ENCODE peak calls at places on chromosome 12, in ten cellular contexts. A, J, T, B, F, S, G, I, C and M are unnamed samples.

GRCh38 chr12:102314821-102315220 is 117.2 kb upstream of the PMCH start:
- DNase-seq in A (no peak), J (no peak), T (no peak), B (no peak), F (no peak), S (no peak), G (no peak), I (no peak), C (peak; percentile 50), M (no peak)

GRCh38 chr12:113955109-113955970 is 10.8 kb downstream of the RBM19 start:
- DNase-seq in A (peak; percentile 21), J (no peak), T (no peak), B (no peak), F (peak; percentile 12), S (no peak), G (peak; percentile 33), I (no peak), C (peak; percentile 7), M (no peak)

GRCh38 chr12:51383281-51383905 is 7.8 kb downstream of the GALNT6 start:
- DNase-seq in A (no peak), J (no peak), T (no peak), B (no peak), F (no peak), S (no peak), G (no peak), I (no peak), C (no peak), M (no peak)

GRCh38 chr12:19461986-19462385 is 22.7 kb downstream of the AEBP2 start:
- DNase-seq in A (peak; percentile 13), J (no peak), T (no peak), B (no peak), F (no peak), S (no peak), G (no peak), I (no peak), C (no peak), M (no peak)

GRCh38 chr12:120368789-120369475 is at the start of gene MSI1:
- DNase-seq in A (peak; percentile 42), J (no peak), T (no peak), B (no peak), F (no peak), S (no peak), G (peak; percentile 45), I (no peak), C (no peak), M (no peak)

GRCh38 chr12:120292661-120293531 is at the start of gene RNU4-1:
- DNase-seq in A (peak; percentile 93), J (peak; percentile 76), T (peak; percentile 87), B (peak; percentile 24), F (peak; percentile 78), S (peak; percentile 65), G (peak; percentile 87), I (peak; percentile 94), C (peak; percentile 97), M (peak; percentile 90)

GRCh38 chr12:52004042-52004648 is 2.6 kb upstream of the TAMALIN start:
- DNase-seq in A (peak; percentile 79), J (peak; percentile 54), T (no peak), B (no peak), F (peak; percentile 61), S (no peak), G (peak; percentile 68), I (peak; percentile 70), C (peak; percentile 55), M (no peak)

GRCh38 chr12:93344876-93345275 is 32.8 kb upstream of the NUDT4 start:
- DNase-seq in A (peak; percentile 14), J (no peak), T (no peak), B (no peak), F (no peak), S (no peak), G (no peak), I (no peak), C (no peak), M (no peak)

DNA sequence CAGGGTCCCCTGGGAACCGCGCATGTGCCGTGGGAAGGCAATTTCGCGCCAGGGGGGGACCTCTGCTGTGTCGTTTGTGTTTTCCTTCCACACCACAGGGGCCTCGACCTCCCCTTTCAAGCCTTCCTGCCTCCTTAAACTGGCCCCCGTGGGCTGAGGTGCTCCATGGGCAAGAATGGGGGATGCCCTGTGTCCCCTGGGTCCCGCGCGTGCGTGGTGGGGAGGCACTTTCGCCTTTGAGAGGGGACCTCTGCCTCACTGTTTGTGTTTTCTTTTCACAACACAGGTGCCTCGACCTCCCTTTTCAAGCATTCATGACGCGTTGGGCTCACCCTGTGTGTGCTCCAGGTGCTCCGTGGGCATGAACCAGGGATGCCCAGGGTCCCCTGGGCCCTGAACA is 348.8 kb downstream of the ALG10 start:
- DNase-seq in A (no peak), J (no peak), T (no peak), B (no peak), F (no peak), S (no peak), G (no peak), I (no peak), C (no peak), M (no peak)
- H3K9me3 ChIP-seq in A (no peaks in the 10 kb centered on the region), J (no peaks in the 10 kb centered on the region), T (no peaks in the 10 kb centered on the region), B (peaks cover 22% of the 10 kb centered on the region), F (no peaks in the 10 kb centered on the region), S (peaks cover 37% of the 10 kb centered on the region), G (no peaks in the 10 kb centered on the region), I (no peaks in the 10 kb centered on the region), C (peaks cover 28% of the 10 kb centered on the region), M (no peaks in the 10 kb centered on the region)

DNA sequence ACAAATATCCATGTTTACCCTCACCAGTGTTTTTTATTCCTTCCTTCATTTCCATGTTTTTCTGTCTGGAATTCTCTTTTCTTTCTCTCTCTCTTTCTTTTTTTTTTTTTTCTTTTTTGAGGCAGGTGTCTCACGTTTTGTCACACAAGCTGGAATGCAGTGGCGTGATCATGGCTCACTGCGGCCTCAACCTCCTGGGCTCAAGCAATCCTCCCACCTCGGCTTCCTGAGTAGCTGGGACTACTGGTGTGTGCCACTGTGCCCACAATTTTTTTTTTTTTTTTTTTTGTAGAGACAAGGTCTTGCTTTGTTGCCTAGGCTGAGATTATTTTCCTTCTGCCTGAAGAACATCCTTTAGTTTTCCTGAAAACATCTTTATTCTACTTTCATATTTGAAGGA is 15.0 kb upstream of the AMIGO2 start:
- DNase-seq in A (no peak), J (no peak), T (no peak), B (no peak), F (no peak), S (no peak), G (no peak), I (no peak), C (no peak), M (no peak)
- H3K27ac ChIP-seq in A (no peak overlapping the region), J (no peak overlapping the region), T (no peak overlapping the region), B (no peak overlapping the region), F (no peak overlapping the region), S (no peak overlapping the region), G (no peak overlapping the region), I (no peak overlapping the region), C (peak overlapping the region; percentile 47), M (no peak overlapping the region)

GRCh38 chr12:34341362-34341733 is 319.1 kb downstream of the ALG10 start:
- DNase-seq in A (no peak), J (no peak), T (no peak), B (no peak), F (no peak), S (no peak), G (no peak), I (no peak), C (no peak), M (no peak)

GRCh38 chr12:34340534-34341361 is 318.5 kb downstream of the ALG10 start:
- DNase-seq in A (no peak), J (no peak), T (no peak), B (no peak), F (no peak), S (no peak), G (no peak), I (no peak), C (no peak), M (no peak)

GRCh38 chr12:34336619-34337465 is 314.5 kb downstream of the ALG10 start:
- DNase-seq in A (no peak), J (no peak), T (no peak), B (no peak), F (no peak), S (no peak), G (no peak), I (no peak), C (no peak), M (no peak)

GRCh38 chr12:34339922-34340321 is 317.6 kb downstream of the ALG10 start:
- DNase-seq in A (no peak), J (no peak), T (no peak), B (no peak), F (no peak), S (no peak), G (no peak), I (no peak), C (no peak), M (no peak)

GRCh38 chr12:34338751-34339150 is 316.5 kb downstream of the ALG10 start:
- DNase-seq in A (no peak), J (no peak), T (no peak), B (no peak), F (no peak), S (no peak), G (no peak), I (no peak), C (no peak), M (no peak)
- H3K9me3 ChIP-seq in A (no peaks in the 10 kb centered on the region), J (no peaks in the 10 kb centered on the region), T (no peaks in the 10 kb centered on the region), B (no peaks in the 10 kb centered on the region), F (no peaks in the 10 kb centered on the region), S (peaks cover 8% of the 10 kb centered on the region), G (no peaks in the 10 kb centered on the region), I (no peaks in the 10 kb centered on the region), C (peaks cover 31% of the 10 kb centered on the region), M (no peaks in the 10 kb centered on the region)

GRCh38 chr12:47741340-47741703 is 16.0 kb upstream of the ENDOU start:
- DNase-seq in A (peak; percentile 45), J (peak; percentile 76), T (peak; percentile 88), B (no peak), F (no peak), S (peak; percentile 57), G (peak; percentile 30), I (peak; percentile 12), C (no peak), M (peak; percentile 50)
- H3K27ac ChIP-seq in A (no peak overlapping the region), J (peak overlapping the region; percentile 66), T (no peak overlapping the region), B (no peak overlapping the region), F (no peak overlapping the region), S (no peak overlapping the region), G (no peak overlapping the region), I (no peak overlapping the region), C (no peak overlapping the region), M (no peak overlapping the region)

GRCh38 chr12:34215213-34215892 is 193.1 kb downstream of the ALG10 start:
- DNase-seq in A (no peak), J (no peak), T (no peak), B (no peak), F (no peak), S (no peak), G (no peak), I (no peak), C (no peak), M (no peak)

GRCh38 chr12:34217660-34218059 is 195.4 kb downstream of the ALG10 start:
- DNase-seq in A (no peak), J (no peak), T (no peak), B (no peak), F (no peak), S (no peak), G (no peak), I (no peak), C (no peak), M (no peak)

GRCh38 chr12:34218193-34219045 is 196.1 kb downstream of the ALG10 start:
- DNase-seq in A (peak; percentile 61), J (peak; percentile 75), T (no peak), B (no peak), F (peak; percentile 57), S (peak; percentile 37), G (peak; percentile 51), I (peak; percentile 48), C (peak; percentile 34), M (peak; percentile 47)

GRCh38 chr12:34214011-34214410 is 191.7 kb downstream of the ALG10 start:
- DNase-seq in A (no peak), J (no peak), T (no peak), B (no peak), F (no peak), S (no peak), G (no peak), I (no peak), C (no peak), M (no peak)

GRCh38 chr12:34215893-34216285 is 193.6 kb downstream of the ALG10 start:
- DNase-seq in A (no peak), J (no peak), T (no peak), B (no peak), F (no peak), S (no peak), G (no peak), I (no peak), C (no peak), M (no peak)
- H3K9me3 ChIP-seq in A (no peaks in the 10 kb centered on the region), J (no peaks in the 10 kb centered on the region), T (no peaks in the 10 kb centered on the region), B (no peaks in the 10 kb centered on the region), F (no peaks in the 10 kb centered on the region), S (no peaks in the 10 kb centered on the region), G (no peaks in the 10 kb centered on the region), I (no peaks in the 10 kb centered on the region), C (peaks cover 25% of the 10 kb centered on the region), M (no peaks in the 10 kb centered on the region)